ENCODE peak calls at places on chromosomes 5 and 9, in six cellular contexts. One of them, this sample, is unnamed.

GRCh38 chr5:118451697-118452247 is 536.6 kb downstream of the DTWD2 start:
- DNase-seq in RCC 7860: no peak
- DNase-seq in anterior cingulate cortex: no peak
- DNase-seq in stimulated activated CD4-positive, alpha-beta T cell treated with anti-CD3 and anti-CD28 coated beads, TNF-alpha, amount 100 ng/mL, for 1 hour: no peak
- DNase-seq in Right ventricle myocardium superior: no peak
- DNase-seq in ELR: no peak
- DNase-seq in this sample: no peak

GRCh38 chr5:159017787-159018186 is 81.9 kb downstream of the EBF1 start:
- DNase-seq in RCC 7860: no peak
- DNase-seq in Right ventricle myocardium superior: peak
- DNase-seq in stimulated activated CD4-positive, alpha-beta T cell treated with anti-CD3 and anti-CD28 coated beads, TNF-alpha, amount 100 ng/mL, for 1 hour: no peak
- DNase-seq in anterior cingulate cortex: no peak
- DNase-seq in ELR: peak
- DNase-seq in this sample: no peak

GRCh38 chr9:78590068-78590467 is 293.1 kb downstream of the PSAT1 start:
- DNase-seq in RCC 7860: no peak
- DNase-seq in ELR: peak
- DNase-seq in stimulated activated CD4-positive, alpha-beta T cell treated with anti-CD3 and anti-CD28 coated beads, TNF-alpha, amount 100 ng/mL, for 1 hour: no peak
- DNase-seq in Right ventricle myocardium superior: no peak
- DNase-seq in anterior cingulate cortex: no peak
- DNase-seq in this sample: no peak

GRCh38 chr9:135080286-135081263 is 6.9 kb upstream of the OLFM1 start:
- DNase-seq in RCC 7860: no peak
- DNase-seq in ELR: no peak
- DNase-seq in stimulated activated CD4-positive, alpha-beta T cell treated with anti-CD3 and anti-CD28 coated beads, TNF-alpha, amount 100 ng/mL, for 1 hour: no peak
- DNase-seq in anterior cingulate cortex: no peak
- DNase-seq in Right ventricle myocardium superior: no peak
- DNase-seq in this sample: no peak

GRCh38 chr5:107666051-107666655 is 4.6 kb downstream of the EFNA5 start:
- DNase-seq in stimulated activated CD4-positive, alpha-beta T cell treated with anti-CD3 and anti-CD28 coated beads, TNF-alpha, amount 100 ng/mL, for 1 hour: no peak
- DNase-seq in Right ventricle myocardium superior: no peak
- DNase-seq in anterior cingulate cortex: no peak
- DNase-seq in RCC 7860: no peak
- DNase-seq in ELR: no peak
- DNase-seq in this sample: no peak

GRCh38 chr9:123373941-123374340 is 17.9 kb downstream of the CRB2 start:
- DNase-seq in stimulated activated CD4-positive, alpha-beta T cell treated with anti-CD3 and anti-CD28 coated beads, TNF-alpha, amount 100 ng/mL, for 1 hour: no peak
- DNase-seq in Right ventricle myocardium superior: no peak
- DNase-seq in RCC 7860: no peak
- DNase-seq in anterior cingulate cortex: peak
- DNase-seq in ELR: no peak
- DNase-seq in this sample: no peak

GRCh38 chr5:56534102-56534501 is 281.2 kb upstream of the MAP3K1 start:
- DNase-seq in anterior cingulate cortex: no peak
- DNase-seq in stimulated activated CD4-positive, alpha-beta T cell treated with anti-CD3 and anti-CD28 coated beads, TNF-alpha, amount 100 ng/mL, for 1 hour: peak
- DNase-seq in Right ventricle myocardium superior: no peak
- DNase-seq in ELR: no peak
- DNase-seq in RCC 7860: peak
- DNase-seq in this sample: no peak

GRCh38 chr9:138024831-138025291 is 147.3 kb downstream of the CACNA1B start:
- DNase-seq in stimulated activated CD4-positive, alpha-beta T cell treated with anti-CD3 and anti-CD28 coated beads, TNF-alpha, amount 100 ng/mL, for 1 hour: no peak
- DNase-seq in anterior cingulate cortex: no peak
- DNase-seq in RCC 7860: no peak
- DNase-seq in ELR: no peak
- DNase-seq in Right ventricle myocardium superior: peak
- DNase-seq in this sample: no peak

GRCh38 chr9:134239939-134240338 is 75.6 kb upstream of the RNU6ATAC start:
- DNase-seq in Right ventricle myocardium superior: no peak
- DNase-seq in ELR: no peak
- DNase-seq in RCC 7860: no peak
- DNase-seq in stimulated activated CD4-positive, alpha-beta T cell treated with anti-CD3 and anti-CD28 coated beads, TNF-alpha, amount 100 ng/mL, for 1 hour: no peak
- DNase-seq in anterior cingulate cortex: no peak
- DNase-seq in this sample: no peak

GRCh38 chr9:116985636-116986414 is 298.7 kb downstream of the TRIM32 start:
- DNase-seq in RCC 7860: no peak
- DNase-seq in Right ventricle myocardium superior: no peak
- DNase-seq in anterior cingulate cortex: no peak
- DNase-seq in stimulated activated CD4-positive, alpha-beta T cell treated with anti-CD3 and anti-CD28 coated beads, TNF-alpha, amount 100 ng/mL, for 1 hour: no peak
- DNase-seq in ELR: no peak
- DNase-seq in this sample: no peak

GRCh38 chr5:67160985-67161384 is 35.6 kb downstream of the CD180 start:
- DNase-seq in RCC 7860: no peak
- DNase-seq in Right ventricle myocardium superior: no peak
- DNase-seq in anterior cingulate cortex: no peak
- DNase-seq in stimulated activated CD4-positive, alpha-beta T cell treated with anti-CD3 and anti-CD28 coated beads, TNF-alpha, amount 100 ng/mL, for 1 hour: no peak
- DNase-seq in ELR: peak
- DNase-seq in this sample: no peak